ENCODE peak calls at places on chromosomes 11 and 22, in five cellular contexts. O is H4; K is CD8-positive, alpha-beta T cell; G is occipital lobe; H is C1 segment of cervical spinal cord. Q is an unnamed sample.

GRCh38 chr22:33867118-33867863 is 53.0 kb downstream of the LARGE1 start:
- DNase-seq in K (no peak), O (no peak), G (no peak), H (no peak), Q (no peak)

GRCh38 chr11:33669598-33670249 is 30.9 kb downstream of the C11orf91 start:
- DNase-seq in H (no peak), G (no peak), O (no peak), K (no peak), Q (no peak)

GRCh38 chr11:848380-848931 is 5.8 kb downstream of the TSPAN4 start:
- DNase-seq in O (no peak), H (no peak), K (peak; percentile 53), G (no peak), Q (no peak)

GRCh38 chr22:38953091-38953490 is 4.3 kb upstream of the APOBEC3A start:
- DNase-seq in O (no peak), H (no peak), G (no peak), K (no peak), Q (no peak)

GRCh38 chr22:23120415-23120899 is 21.3 kb downstream of the RSPH14 start:
- DNase-seq in G (no peak), H (no peak), K (no peak), O (no peak), Q (no peak)

GRCh38 chr11:33930317-33931021 is 38.6 kb upstream of the LMO2 start:
- DNase-seq in G (no peak), H (peak; percentile 14), O (no peak), K (no peak), Q (no peak)

GRCh38 chr11:45805305-45806071 is 539 bp downstream of the SLC35C1 start:
- DNase-seq in O (peak; percentile 49), G (no peak), K (no peak), H (no peak), Q (no peak)

GRCh38 chr11:74018331-74019005 is 9.6 kb upstream of the UCP3 start:
- DNase-seq in H (peak; percentile 78), O (peak; percentile 91), K (no peak), G (peak; percentile 40), Q (no peak)

GRCh38 chr22:26292667-26292995 is 123.4 kb downstream of the SEZ6L start:
- DNase-seq in H (no peak), K (no peak), O (no peak), G (no peak), Q (no peak)

GRCh38 chr22:49784987-49785614 is 42.6 kb downstream of the BRD1 start:
- DNase-seq in H (no peak), K (no peak), G (no peak), O (no peak), Q (no peak)

GRCh38 chr11:12811861-12812260 is 137.6 kb downstream of the TEAD1 start:
- DNase-seq in G (no peak), H (no peak), O (no peak), K (no peak), Q (no peak)

GRCh38 chr11:77140231-77140959 is 12.3 kb downstream of the MYO7A start:
- DNase-seq in K (no peak), H (no peak), G (no peak), O (no peak), Q (no peak)

GRCh38 chr11:61111060-61111435 is 8.8 kb downstream of the CD5 start:
- DNase-seq in H (no peak), G (no peak), O (no peak), K (no peak), Q (no peak)

GRCh38 chr11:60428517-60428916 is 855 bp upstream of the MS4A5 start:
- DNase-seq in H (no peak), G (no peak), O (peak; percentile 93), K (no peak), Q (no peak)

GRCh38 chr11:70098936-70099335 is 20.8 kb downstream of the ANO1 start:
- DNase-seq in H (no peak), K (no peak), O (no peak), G (no peak), Q (no peak)

GRCh38 chr11:124839051-124839971 is 25.9 kb upstream of the ROBO3 start:
- DNase-seq in O (no peak), K (no peak), H (no peak), G (no peak), Q (peak; percentile 11)